ENCODE peak calls at places on chromosomes 5 and 9, in ten cellular contexts. One of them, this sample, is unnamed.

GRCh38 chr5:91403404-91403803 is 20.3 kb upstream of the ARRDC3 start:
- DNase-seq in activated T-cell treated with anti-CD3 and anti-CD28 coated beads, Interleukin-2, amount 50 U/mL, for 24 hours: no peak
- DNase-seq in EH: peak
- DNase-seq in colonic mucosa: no peak
- DNase-seq in Kasumi-1: no peak
- DNase-seq in lower lobe of right lung: no peak
- DNase-seq in Calu3: no peak
- DNase-seq in T-cell: no peak
- DNase-seq in AML-193: no peak
- DNase-seq in mesendoderm: no peak
- DNase-seq in this sample: no peak

GRCh38 chr5:77143998-77144836 is 57.1 kb upstream of the ZBED3 start:
- DNase-seq in Calu3: peak
- DNase-seq in AML-193: peak
- DNase-seq in Kasumi-1: peak
- DNase-seq in EH: peak
- DNase-seq in colonic mucosa: peak
- DNase-seq in lower lobe of right lung: peak
- DNase-seq in mesendoderm: peak
- DNase-seq in T-cell: peak
- DNase-seq in activated T-cell treated with anti-CD3 and anti-CD28 coated beads, Interleukin-2, amount 50 U/mL, for 24 hours: peak
- DNase-seq in this sample: no peak

GRCh38 chr9:73583590-73583989 is 431.9 kb downstream of the ANXA1 start:
- DNase-seq in Calu3: no peak
- DNase-seq in colonic mucosa: no peak
- DNase-seq in activated T-cell treated with anti-CD3 and anti-CD28 coated beads, Interleukin-2, amount 50 U/mL, for 24 hours: no peak
- DNase-seq in EH: no peak
- DNase-seq in lower lobe of right lung: no peak
- DNase-seq in AML-193: no peak
- DNase-seq in Kasumi-1: no peak
- DNase-seq in T-cell: no peak
- DNase-seq in mesendoderm: no peak
- DNase-seq in this sample: no peak

GRCh38 chr5:17203329-17204132 is 13.9 kb upstream of the BASP1 start:
- DNase-seq in AML-193: peak
- DNase-seq in Calu3: peak
- DNase-seq in colonic mucosa: peak
- DNase-seq in T-cell: no peak
- DNase-seq in EH: peak
- DNase-seq in activated T-cell treated with anti-CD3 and anti-CD28 coated beads, Interleukin-2, amount 50 U/mL, for 24 hours: no peak
- DNase-seq in lower lobe of right lung: no peak
- DNase-seq in mesendoderm: peak
- DNase-seq in Kasumi-1: peak
- DNase-seq in this sample: peak

GRCh38 chr9:137353223-137354152 is 51.4 kb upstream of the NRARP start:
- DNase-seq in activated T-cell treated with anti-CD3 and anti-CD28 coated beads, Interleukin-2, amount 50 U/mL, for 24 hours: no peak
- DNase-seq in lower lobe of right lung: peak
- DNase-seq in AML-193: no peak
- DNase-seq in colonic mucosa: no peak
- DNase-seq in EH: no peak
- DNase-seq in mesendoderm: no peak
- DNase-seq in T-cell: no peak
- DNase-seq in Calu3: no peak
- DNase-seq in Kasumi-1: no peak
- DNase-seq in this sample: no peak

GRCh38 chr9:76868897-76869296 is 37.0 kb downstream of the PRUNE2 start:
- DNase-seq in AML-193: no peak
- DNase-seq in colonic mucosa: no peak
- DNase-seq in Calu3: no peak
- DNase-seq in activated T-cell treated with anti-CD3 and anti-CD28 coated beads, Interleukin-2, amount 50 U/mL, for 24 hours: no peak
- DNase-seq in lower lobe of right lung: no peak
- DNase-seq in EH: no peak
- DNase-seq in Kasumi-1: no peak
- DNase-seq in mesendoderm: no peak
- DNase-seq in T-cell: no peak
- DNase-seq in this sample: no peak

GRCh38 chr5:59758566-59758965 is 135.0 kb downstream of the PDE4D start:
- DNase-seq in lower lobe of right lung: no peak
- DNase-seq in Kasumi-1: no peak
- DNase-seq in Calu3: no peak
- DNase-seq in activated T-cell treated with anti-CD3 and anti-CD28 coated beads, Interleukin-2, amount 50 U/mL, for 24 hours: no peak
- DNase-seq in mesendoderm: no peak
- DNase-seq in AML-193: no peak
- DNase-seq in colonic mucosa: no peak
- DNase-seq in EH: no peak
- DNase-seq in T-cell: no peak
- DNase-seq in this sample: no peak

GRCh38 chr9:79220246-79220645 is 351.5 kb upstream of the TLE4 start:
- DNase-seq in activated T-cell treated with anti-CD3 and anti-CD28 coated beads, Interleukin-2, amount 50 U/mL, for 24 hours: no peak
- DNase-seq in colonic mucosa: no peak
- DNase-seq in T-cell: no peak
- DNase-seq in mesendoderm: no peak
- DNase-seq in EH: no peak
- DNase-seq in lower lobe of right lung: no peak
- DNase-seq in Calu3: no peak
- DNase-seq in Kasumi-1: no peak
- DNase-seq in AML-193: no peak
- DNase-seq in this sample: no peak

GRCh38 chr9:91898451-91899433 is 51.3 kb downstream of the ROR2 start:
- DNase-seq in AML-193: no peak
- DNase-seq in colonic mucosa: peak
- DNase-seq in activated T-cell treated with anti-CD3 and anti-CD28 coated beads, Interleukin-2, amount 50 U/mL, for 24 hours: no peak
- DNase-seq in lower lobe of right lung: no peak
- DNase-seq in Kasumi-1: no peak
- DNase-seq in mesendoderm: peak
- DNase-seq in EH: no peak
- DNase-seq in T-cell: no peak
- DNase-seq in Calu3: no peak
- DNase-seq in this sample: no peak

GRCh38 chr5:94788527-94788926 is 170.1 kb downstream of the SLF1 start:
- DNase-seq in mesendoderm: peak
- DNase-seq in lower lobe of right lung: no peak
- DNase-seq in activated T-cell treated with anti-CD3 and anti-CD28 coated beads, Interleukin-2, amount 50 U/mL, for 24 hours: no peak
- DNase-seq in T-cell: no peak
- DNase-seq in AML-193: no peak
- DNase-seq in colonic mucosa: no peak
- DNase-seq in Calu3: no peak
- DNase-seq in EH: no peak
- DNase-seq in Kasumi-1: no peak
- DNase-seq in this sample: no peak

GRCh38 chr5:33558489-33558888 is 117.7 kb downstream of the TARS1 start:
- DNase-seq in AML-193: no peak
- DNase-seq in EH: peak
- DNase-seq in activated T-cell treated with anti-CD3 and anti-CD28 coated beads, Interleukin-2, amount 50 U/mL, for 24 hours: no peak
- DNase-seq in Kasumi-1: no peak
- DNase-seq in mesendoderm: no peak
- DNase-seq in colonic mucosa: no peak
- DNase-seq in Calu3: no peak
- DNase-seq in T-cell: no peak
- DNase-seq in lower lobe of right lung: no peak
- DNase-seq in this sample: no peak